ENCODE peak calls at places on chromosomes 13 and 19, in four cellular contexts. One of them, this sample, is unnamed.

GRCh38 chr13:77136902-77137420 is 110.0 kb upstream of the FBXL3 start:
- DNase-seq in activated CD4-positive, alpha-beta T cell treated with anti-CD3 and anti-CD28 coated beads, Interleukin-2, amount 50 U/mL, for 24 hours: no peak
- DNase-seq in NCI-H187: no peak
- DNase-seq in NAMALWA: no peak
- DNase-seq in this sample: no peak

GRCh38 chr13:101455863-101456262 is 3.4 kb downstream of the ITGBL1 start:
- DNase-seq in NAMALWA: no peak
- DNase-seq in NCI-H187: no peak
- DNase-seq in activated CD4-positive, alpha-beta T cell treated with anti-CD3 and anti-CD28 coated beads, Interleukin-2, amount 50 U/mL, for 24 hours: no peak
- DNase-seq in this sample: no peak

GRCh38 chr19:18441804-18442788 is 4.2 kb upstream of the ISYNA1 start:
- DNase-seq in NAMALWA: no peak
- DNase-seq in NCI-H187: no peak
- DNase-seq in activated CD4-positive, alpha-beta T cell treated with anti-CD3 and anti-CD28 coated beads, Interleukin-2, amount 50 U/mL, for 24 hours: no peak
- DNase-seq in this sample: no peak

GRCh38 chr13:40273173-40274000 is 393.1 kb downstream of the FOXO1 start:
- DNase-seq in NCI-H187: no peak
- DNase-seq in NAMALWA: no peak
- DNase-seq in activated CD4-positive, alpha-beta T cell treated with anti-CD3 and anti-CD28 coated beads, Interleukin-2, amount 50 U/mL, for 24 hours: no peak
- DNase-seq in this sample: no peak

GRCh38 chr13:93984876-93985275 is 494.6 kb downstream of the DCT start:
- DNase-seq in NCI-H187: no peak
- DNase-seq in activated CD4-positive, alpha-beta T cell treated with anti-CD3 and anti-CD28 coated beads, Interleukin-2, amount 50 U/mL, for 24 hours: no peak
- DNase-seq in NAMALWA: no peak
- DNase-seq in this sample: no peak

GRCh38 chr13:57635541-57635940 is 4.0 kb downstream of the PCDH17 start:
- DNase-seq in NCI-H187: no peak
- DNase-seq in NAMALWA: no peak
- DNase-seq in activated CD4-positive, alpha-beta T cell treated with anti-CD3 and anti-CD28 coated beads, Interleukin-2, amount 50 U/mL, for 24 hours: no peak
- DNase-seq in this sample: no peak

GRCh38 chr19:34722353-34722752 is 11.7 kb upstream of the ZNF181 start:
- DNase-seq in NCI-H187: no peak
- DNase-seq in activated CD4-positive, alpha-beta T cell treated with anti-CD3 and anti-CD28 coated beads, Interleukin-2, amount 50 U/mL, for 24 hours: no peak
- DNase-seq in NAMALWA: no peak
- DNase-seq in this sample: no peak

GRCh38 chr19:45455707-45456499 is 11.9 kb upstream of the FOSB start:
- DNase-seq in NAMALWA: no peak
- DNase-seq in activated CD4-positive, alpha-beta T cell treated with anti-CD3 and anti-CD28 coated beads, Interleukin-2, amount 50 U/mL, for 24 hours: peak
- DNase-seq in NCI-H187: no peak
- DNase-seq in this sample: peak

GRCh38 chr19:20078696-20079095 is 896 bp downstream of the ZNF90 start:
- DNase-seq in NCI-H187: no peak
- DNase-seq in NAMALWA: peak
- DNase-seq in activated CD4-positive, alpha-beta T cell treated with anti-CD3 and anti-CD28 coated beads, Interleukin-2, amount 50 U/mL, for 24 hours: no peak
- DNase-seq in this sample: no peak